ENCODE peak calls at places on chromosomes 13 and 19, in six cellular contexts. One of them, this sample, is unnamed.
A peak's percentile ranks its signal among the peaks of the same experiment; 100 is the strongest.

GRCh38 chr13:92719868-92720267 is 506.7 kb upstream of the GPC6 start:
- DNase-seq in CD4-positive, alpha-beta memory T cell: no peak
- DNase-seq in heart right ventricle: no peak
- DNase-seq in thoracic aorta: no peak
- DNase-seq in A673: no peak
- DNase-seq in mammary epithelial cell: no peak
- DNase-seq in this sample: no peak

GRCh38 chr13:110921209-110921608 is 6.3 kb upstream of the ANKRD10 start:
- DNase-seq in heart right ventricle: no peak
- DNase-seq in A673: no peak
- DNase-seq in mammary epithelial cell: no peak
- DNase-seq in thoracic aorta: no peak
- DNase-seq in CD4-positive, alpha-beta memory T cell: no peak
- DNase-seq in this sample: no peak

GRCh38 chr13:67230243-67230773 is at the start of gene PCDH9:
- DNase-seq in mammary epithelial cell: peak; percentile 94
- DNase-seq in A673: peak; percentile 98
- DNase-seq in heart right ventricle: peak; percentile 96
- DNase-seq in CD4-positive, alpha-beta memory T cell: peak; percentile 78
- DNase-seq in thoracic aorta: peak; percentile 88
- DNase-seq in this sample: peak; percentile 73

GRCh38 chr13:70162141-70162540 is 53.9 kb upstream of the KLHL1 start:
- DNase-seq in CD4-positive, alpha-beta memory T cell: no peak
- DNase-seq in mammary epithelial cell: no peak
- DNase-seq in thoracic aorta: no peak
- DNase-seq in A673: no peak
- DNase-seq in heart right ventricle: no peak
- DNase-seq in this sample: no peak

GRCh38 chr13:58994077-58994476 is 1169.7 kb downstream of the DIAPH3 start:
- DNase-seq in thoracic aorta: no peak
- DNase-seq in CD4-positive, alpha-beta memory T cell: no peak
- DNase-seq in A673: peak; percentile 36
- DNase-seq in mammary epithelial cell: no peak
- DNase-seq in heart right ventricle: no peak
- DNase-seq in this sample: no peak

GRCh38 chr13:106159295-106160195 is 375.9 kb downstream of the EFNB2 start:
- DNase-seq in heart right ventricle: peak; percentile 7
- DNase-seq in A673: no peak
- DNase-seq in mammary epithelial cell: no peak
- DNase-seq in thoracic aorta: no peak
- DNase-seq in CD4-positive, alpha-beta memory T cell: no peak
- DNase-seq in this sample: no peak

GRCh38 chr19:8240274-8241229 is 31.4 kb downstream of the CERS4 start:
- DNase-seq in A673: no peak
- DNase-seq in mammary epithelial cell: peak; percentile 87
- DNase-seq in heart right ventricle: peak; percentile 91
- DNase-seq in thoracic aorta: peak; percentile 47
- DNase-seq in CD4-positive, alpha-beta memory T cell: peak; percentile 11
- DNase-seq in this sample: no peak

GRCh38 chr19:31944286-31944685 is 401.1 kb upstream of the ZNF507 start:
- DNase-seq in mammary epithelial cell: no peak
- DNase-seq in thoracic aorta: no peak
- DNase-seq in heart right ventricle: no peak
- DNase-seq in A673: no peak
- DNase-seq in CD4-positive, alpha-beta memory T cell: no peak
- DNase-seq in this sample: no peak

GRCh38 chr19:18587962-18588610 is 512 bp upstream of the REX1BD start:
- DNase-seq in heart right ventricle: no peak
- DNase-seq in CD4-positive, alpha-beta memory T cell: no peak
- DNase-seq in mammary epithelial cell: no peak
- DNase-seq in thoracic aorta: no peak
- DNase-seq in A673: no peak
- DNase-seq in this sample: no peak

GRCh38 chr13:101127741-101128353 is 288.5 kb downstream of the NALCN start:
- DNase-seq in thoracic aorta: no peak
- DNase-seq in A673: peak; percentile 71
- DNase-seq in heart right ventricle: no peak
- DNase-seq in mammary epithelial cell: peak; percentile 23
- DNase-seq in CD4-positive, alpha-beta memory T cell: peak; percentile 17
- DNase-seq in this sample: no peak

GRCh38 chr19:39247701-39248664 is 673 bp downstream of the IFNL4 start:
- DNase-seq in heart right ventricle: no peak
- DNase-seq in CD4-positive, alpha-beta memory T cell: no peak
- DNase-seq in mammary epithelial cell: no peak
- DNase-seq in thoracic aorta: no peak
- DNase-seq in A673: no peak
- DNase-seq in this sample: no peak

GRCh38 chr19:35266904-35267817 is 1.6 kb upstream of the USF2 start:
- DNase-seq in heart right ventricle: peak; percentile 50
- DNase-seq in mammary epithelial cell: no peak
- DNase-seq in A673: peak; percentile 32
- DNase-seq in CD4-positive, alpha-beta memory T cell: no peak
- DNase-seq in thoracic aorta: no peak
- DNase-seq in this sample: peak; percentile 27

GRCh38 chr13:31050486-31051400 is 111.0 kb downstream of the HSPH1 start:
- DNase-seq in thoracic aorta: no peak
- DNase-seq in mammary epithelial cell: no peak
- DNase-seq in heart right ventricle: no peak
- DNase-seq in CD4-positive, alpha-beta memory T cell: no peak
- DNase-seq in A673: peak; percentile 22
- DNase-seq in this sample: no peak

GRCh38 chr19:9911524-9911923 is 24.8 kb downstream of the OLFM2 start:
- DNase-seq in thoracic aorta: no peak
- DNase-seq in A673: no peak
- DNase-seq in CD4-positive, alpha-beta memory T cell: no peak
- DNase-seq in heart right ventricle: no peak
- DNase-seq in mammary epithelial cell: no peak
- DNase-seq in this sample: no peak

GRCh38 chr19:18868380-18869230 is 27.4 kb downstream of the CERS1 start:
- DNase-seq in CD4-positive, alpha-beta memory T cell: no peak
- DNase-seq in mammary epithelial cell: no peak
- DNase-seq in thoracic aorta: no peak
- DNase-seq in heart right ventricle: no peak
- DNase-seq in A673: no peak
- DNase-seq in this sample: no peak

GRCh38 chr13:91802957-91803356 is 404.5 kb downstream of the GPC5 start:
- DNase-seq in heart right ventricle: no peak
- DNase-seq in thoracic aorta: no peak
- DNase-seq in CD4-positive, alpha-beta memory T cell: no peak
- DNase-seq in A673: no peak
- DNase-seq in mammary epithelial cell: no peak
- DNase-seq in this sample: no peak

GRCh38 chr13:43242040-43242439 is 218.7 kb downstream of the DNAJC15 start:
- DNase-seq in mammary epithelial cell: no peak
- DNase-seq in A673: peak; percentile 34
- DNase-seq in thoracic aorta: no peak
- DNase-seq in heart right ventricle: no peak
- DNase-seq in CD4-positive, alpha-beta memory T cell: no peak
- DNase-seq in this sample: no peak

GRCh38 chr13:96816874-96817273 is 177.4 kb downstream of the OXGR1 start:
- DNase-seq in A673: no peak
- DNase-seq in heart right ventricle: no peak
- DNase-seq in CD4-positive, alpha-beta memory T cell: no peak
- DNase-seq in thoracic aorta: no peak
- DNase-seq in mammary epithelial cell: no peak
- DNase-seq in this sample: no peak

GRCh38 chr19:679418-680286 is 3.5 kb downstream of the FSTL3 start:
- DNase-seq in heart right ventricle: peak; percentile 65
- DNase-seq in mammary epithelial cell: peak; percentile 51
- DNase-seq in A673: peak; percentile 62
- DNase-seq in CD4-positive, alpha-beta memory T cell: peak; percentile 30
- DNase-seq in thoracic aorta: no peak
- DNase-seq in this sample: no peak

GRCh38 chr13:20429682-20430081 is 96.0 kb downstream of the CRYL1 start:
- DNase-seq in CD4-positive, alpha-beta memory T cell: no peak
- DNase-seq in mammary epithelial cell: no peak
- DNase-seq in heart right ventricle: no peak
- DNase-seq in thoracic aorta: no peak
- DNase-seq in A673: no peak
- DNase-seq in this sample: no peak

GRCh38 chr19:7083076-7083956 is 13.8 kb downstream of the ZNF557 start:
- DNase-seq in mammary epithelial cell: peak; percentile 16
- DNase-seq in CD4-positive, alpha-beta memory T cell: peak; percentile 10
- DNase-seq in A673: no peak
- DNase-seq in heart right ventricle: no peak
- DNase-seq in thoracic aorta: no peak
- DNase-seq in this sample: no peak

DNA sequence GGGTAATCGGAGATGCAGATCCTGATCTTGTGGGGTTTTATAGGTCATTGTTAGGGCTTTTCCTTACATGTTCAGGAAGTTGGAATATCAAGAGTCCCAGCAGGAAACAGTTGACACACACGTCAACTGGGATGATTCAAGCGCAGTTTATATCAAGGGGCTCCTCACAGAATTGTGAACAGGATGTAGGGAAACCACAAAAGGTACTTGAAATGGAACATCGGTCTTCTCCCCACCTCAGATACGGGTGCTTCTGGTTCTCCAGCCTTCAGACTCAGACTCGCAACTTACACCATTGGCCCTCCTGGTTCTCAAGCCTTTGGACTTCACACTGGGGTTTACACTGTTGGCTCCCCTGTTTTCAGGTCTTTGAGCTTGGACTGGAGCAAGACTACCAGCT is 19.5 kb downstream of the ZNF557 start:
- DNase-seq in thoracic aorta: no peak
- DNase-seq in heart right ventricle: no peak
- DNase-seq in CD4-positive, alpha-beta memory T cell: no peak
- DNase-seq in A673: no peak
- DNase-seq in mammary epithelial cell: no peak
- DNase-seq in this sample: no peak
- H3K9me3 ChIP-seq in thoracic aorta: peaks cover 78% of the 10 kb centered on the region
- H3K9me3 ChIP-seq in heart right ventricle: peaks cover 3% of the 10 kb centered on the region
- H3K9me3 ChIP-seq in CD4-positive, alpha-beta memory T cell: peaks cover 3% of the 10 kb centered on the region
- H3K9me3 ChIP-seq in A673: peaks cover 33% of the 10 kb centered on the region
- H3K9me3 ChIP-seq in mammary epithelial cell: peaks cover 39% of the 10 kb centered on the region
- H3K9me3 ChIP-seq in this sample: peaks cover 28% of the 10 kb centered on the region

GRCh38 chr19:56661248-56661647 is 10.3 kb downstream of the ZNF835 start:
- DNase-seq in CD4-positive, alpha-beta memory T cell: no peak
- DNase-seq in thoracic aorta: no peak
- DNase-seq in mammary epithelial cell: no peak
- DNase-seq in A673: no peak
- DNase-seq in heart right ventricle: no peak
- DNase-seq in this sample: no peak
- H3K9me3 ChIP-seq in CD4-positive, alpha-beta memory T cell: no peaks in the 10 kb centered on the region
- H3K9me3 ChIP-seq in thoracic aorta: no peaks in the 10 kb centered on the region
- H3K9me3 ChIP-seq in mammary epithelial cell: peaks cover 36% of the 10 kb centered on the region
- H3K9me3 ChIP-seq in A673: peaks cover 12% of the 10 kb centered on the region
- H3K9me3 ChIP-seq in heart right ventricle: no peaks in the 10 kb centered on the region
- H3K9me3 ChIP-seq in this sample: no peaks in the 10 kb centered on the region

GRCh38 chr19:56836059-56836458 is 4.5 kb downstream of the PEG3 start:
- DNase-seq in heart right ventricle: no peak
- DNase-seq in mammary epithelial cell: no peak
- DNase-seq in thoracic aorta: no peak
- DNase-seq in CD4-positive, alpha-beta memory T cell: no peak
- DNase-seq in A673: no peak
- DNase-seq in this sample: no peak

GRCh38 chr19:56838680-56838929 is 1.9 kb downstream of the PEG3 start:
- DNase-seq in CD4-positive, alpha-beta memory T cell: no peak
- DNase-seq in mammary epithelial cell: no peak
- DNase-seq in A673: no peak
- DNase-seq in heart right ventricle: no peak
- DNase-seq in thoracic aorta: no peak
- DNase-seq in this sample: no peak

GRCh38 chr19:56837892-56838679 is 2.4 kb downstream of the PEG3 start:
- DNase-seq in heart right ventricle: peak; percentile 69
- DNase-seq in thoracic aorta: peak; percentile 27
- DNase-seq in A673: peak; percentile 79
- DNase-seq in CD4-positive, alpha-beta memory T cell: no peak
- DNase-seq in mammary epithelial cell: peak; percentile 2
- DNase-seq in this sample: no peak

GRCh38 chr19:56837004-56837403 is 3.5 kb downstream of the PEG3 start:
- DNase-seq in heart right ventricle: no peak
- DNase-seq in thoracic aorta: no peak
- DNase-seq in CD4-positive, alpha-beta memory T cell: no peak
- DNase-seq in A673: peak; percentile 50
- DNase-seq in mammary epithelial cell: no peak
- DNase-seq in this sample: no peak

GRCh38 chr19:56837492-56837891 is 3.0 kb downstream of the PEG3 start:
- DNase-seq in thoracic aorta: peak; percentile 17
- DNase-seq in mammary epithelial cell: peak; percentile 1
- DNase-seq in A673: peak; percentile 83
- DNase-seq in heart right ventricle: peak; percentile 83
- DNase-seq in CD4-positive, alpha-beta memory T cell: no peak
- DNase-seq in this sample: no peak
- H3K9me3 ChIP-seq in thoracic aorta: no peaks in the 10 kb centered on the region
- H3K9me3 ChIP-seq in mammary epithelial cell: peaks cover 33% of the 10 kb centered on the region
- H3K9me3 ChIP-seq in A673: no peaks in the 10 kb centered on the region
- H3K9me3 ChIP-seq in heart right ventricle: no peaks in the 10 kb centered on the region
- H3K9me3 ChIP-seq in CD4-positive, alpha-beta memory T cell: no peaks in the 10 kb centered on the region
- H3K9me3 ChIP-seq in this sample: peaks cover 6% of the 10 kb centered on the region

GRCh38 chr19:15507068-15508034 is 974 bp upstream of the CYP4F22 start:
- DNase-seq in CD4-positive, alpha-beta memory T cell: no peak
- DNase-seq in A673: peak; percentile 78
- DNase-seq in mammary epithelial cell: no peak
- DNase-seq in heart right ventricle: no peak
- DNase-seq in thoracic aorta: no peak
- DNase-seq in this sample: no peak

GRCh38 chr19:15516363-15516762 is 8.0 kb downstream of the CYP4F22 start:
- DNase-seq in thoracic aorta: no peak
- DNase-seq in heart right ventricle: no peak
- DNase-seq in A673: no peak
- DNase-seq in CD4-positive, alpha-beta memory T cell: no peak
- DNase-seq in mammary epithelial cell: no peak
- DNase-seq in this sample: no peak

GRCh38 chr19:15506074-15506565 is 2.2 kb upstream of the CYP4F22 start:
- DNase-seq in heart right ventricle: no peak
- DNase-seq in A673: no peak
- DNase-seq in mammary epithelial cell: no peak
- DNase-seq in thoracic aorta: no peak
- DNase-seq in CD4-positive, alpha-beta memory T cell: no peak
- DNase-seq in this sample: no peak

GRCh38 chr19:15508035-15508710 is at the start of gene CYP4F22:
- DNase-seq in A673: peak; percentile 65
- DNase-seq in mammary epithelial cell: no peak
- DNase-seq in CD4-positive, alpha-beta memory T cell: no peak
- DNase-seq in thoracic aorta: no peak
- DNase-seq in heart right ventricle: no peak
- DNase-seq in this sample: peak; percentile 17

DNA sequence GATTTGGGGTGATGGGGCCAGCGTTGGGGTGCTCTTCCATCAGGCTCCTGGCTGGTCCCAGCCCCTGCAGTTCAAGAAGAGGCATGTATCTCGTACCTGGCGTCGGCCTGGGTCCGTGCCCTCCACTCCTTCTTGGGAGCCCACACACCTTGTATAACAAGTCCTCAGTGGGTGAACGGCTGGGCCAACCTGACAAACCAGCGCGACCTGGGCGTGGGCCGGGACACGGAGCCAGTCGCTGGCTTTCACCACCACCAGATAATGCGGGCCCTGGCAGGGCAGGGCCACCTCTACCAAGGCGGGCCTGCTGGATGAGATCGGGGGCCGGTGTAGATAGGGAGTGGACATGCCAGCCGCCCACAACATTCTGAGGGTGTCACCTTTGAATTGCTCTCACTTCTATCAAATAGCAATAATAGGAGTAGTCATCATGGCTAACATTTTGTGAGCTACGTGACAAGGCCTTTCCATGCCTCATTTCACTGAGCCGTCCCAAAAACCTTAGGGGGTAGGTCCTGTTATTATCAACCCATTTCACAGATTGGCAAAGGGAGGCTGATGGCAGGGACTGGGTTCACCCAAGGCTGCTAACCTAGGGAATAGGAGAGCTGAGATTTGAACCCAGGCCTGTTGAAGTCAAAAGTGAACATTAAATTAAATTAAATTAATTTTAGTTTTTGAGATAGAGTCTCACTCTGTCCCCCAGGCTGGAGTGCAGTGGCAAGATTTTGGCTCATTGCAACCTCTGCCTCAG is 3.5 kb downstream of the CYP4F22 start:
- DNase-seq in CD4-positive, alpha-beta memory T cell: no peak
- DNase-seq in mammary epithelial cell: no peak
- DNase-seq in A673: no peak
- DNase-seq in heart right ventricle: no peak
- DNase-seq in thoracic aorta: no peak
- DNase-seq in this sample: no peak
- H3K9me3 ChIP-seq in CD4-positive, alpha-beta memory T cell: no peaks in the 10 kb centered on the region
- H3K9me3 ChIP-seq in mammary epithelial cell: peaks cover 2% of the 10 kb centered on the region
- H3K9me3 ChIP-seq in A673: peaks cover 10% of the 10 kb centered on the region
- H3K9me3 ChIP-seq in heart right ventricle: no peaks in the 10 kb centered on the region
- H3K9me3 ChIP-seq in thoracic aorta: peaks cover 9% of the 10 kb centered on the region
- H3K9me3 ChIP-seq in this sample: peaks cover 5% of the 10 kb centered on the region